ENCODE peak calls at places on chromosomes 3 and 15, in eight cellular contexts. T is anterior cingulate cortex, Q is GM12865, X is NCI-H1105 treated with DMSO at 0.1 percent for 48 hours, N is GM10248, H is small intestine, Y is omental fat pad, K is astrocyte of the spinal cord. E is an unnamed sample.

GRCh38 chr3:128584412-128585020 is 66.1 kb downstream of the RPN1 start:
- DNase-seq in T (peak), Q (peak), X (peak), N (no peak), H (peak), Y (no peak), K (peak), E (peak)

GRCh38 chr3:159586587-159587202 is 401.9 kb upstream of the IL12A start:
- DNase-seq in T (no peak), Q (no peak), X (peak), N (no peak), H (no peak), Y (no peak), K (peak), E (peak)

GRCh38 chr15:40155270-40155910 is 5.5 kb upstream of the BUB1B start:
- DNase-seq in T (no peak), Q (peak), X (peak), N (peak), H (peak), Y (no peak), K (no peak), E (no peak)

GRCh38 chr3:55074861-55075260 is 147.0 kb upstream of the LRTM1 start:
- DNase-seq in T (no peak), Q (no peak), X (no peak), N (no peak), H (no peak), Y (no peak), K (no peak), E (no peak)

GRCh38 chr15:31325432-31325975 is 1.1 kb upstream of the KLF13 start:
- DNase-seq in T (peak), Q (peak), X (peak), N (peak), H (peak), Y (no peak), K (no peak), E (peak)

GRCh38 chr3:149214702-149215101 is 6.9 kb downstream of the CP start:
- DNase-seq in T (no peak), Q (no peak), X (no peak), N (no peak), H (peak), Y (no peak), K (no peak), E (no peak)

GRCh38 chr3:171256445-171257250 is 203.6 kb downstream of the TNIK start:
- DNase-seq in T (no peak), Q (peak), X (no peak), N (no peak), H (no peak), Y (no peak), K (no peak), E (no peak)

GRCh38 chr3:15069441-15069840 is 4.3 kb upstream of the MRPS25 start:
- DNase-seq in T (no peak), Q (no peak), X (no peak), N (no peak), H (no peak), Y (no peak), K (no peak), E (no peak)

GRCh38 chr3:128112406-128112968 is 11.1 kb downstream of the RUVBL1 start:
- DNase-seq in T (no peak), Q (peak), X (peak), N (no peak), H (no peak), Y (no peak), K (peak), E (no peak)

GRCh38 chr15:27059610-27060202 is 88.7 kb downstream of the GABRG3 start:
- DNase-seq in T (no peak), Q (peak), X (peak), N (peak), H (peak), Y (no peak), K (peak), E (peak)

GRCh38 chr3:197001972-197002700 is 27.5 kb downstream of the MELTF start:
- DNase-seq in T (peak), Q (no peak), X (no peak), N (no peak), H (no peak), Y (no peak), K (peak), E (no peak)

GRCh38 chr15:90801803-90802202 is 66.6 kb upstream of the FURIN start:
- DNase-seq in T (no peak), Q (no peak), X (no peak), N (no peak), H (no peak), Y (no peak), K (no peak), E (no peak)

GRCh38 chr3:49427581-49427980 is 1.5 kb downstream of the NICN1 start:
- DNase-seq in T (no peak), Q (no peak), X (no peak), N (peak), H (no peak), Y (no peak), K (no peak), E (no peak)

GRCh38 chr3:46501702-46502101 is 3.9 kb downstream of the RTP3 start:
- DNase-seq in T (no peak), Q (no peak), X (no peak), N (no peak), H (no peak), Y (no peak), K (peak), E (peak)

GRCh38 chr3:123733805-123734526 is 149.1 kb upstream of the HACD2 start:
- DNase-seq in T (no peak), Q (no peak), X (no peak), N (no peak), H (no peak), Y (no peak), K (peak), E (no peak)

GRCh38 chr3:103048371-103048722 is 613.5 kb downstream of the ZPLD1 start:
- DNase-seq in T (no peak), Q (peak), X (no peak), N (no peak), H (no peak), Y (no peak), K (peak), E (no peak)

GRCh38 chr3:21216598-21216997 is 534.4 kb downstream of the ZNF385D start:
- DNase-seq in T (no peak), Q (peak), X (no peak), N (no peak), H (no peak), Y (no peak), K (peak), E (no peak)

GRCh38 chr15:57198654-57199241 is 177.6 kb upstream of the CGNL1 start:
- DNase-seq in T (no peak), Q (no peak), X (peak), N (no peak), H (peak), Y (no peak), K (peak), E (peak)

GRCh38 chr3:133754973-133755828 is 9.0 kb downstream of the TF start:
- DNase-seq in T (no peak), Q (no peak), X (no peak), N (no peak), H (no peak), Y (no peak), K (no peak), E (no peak)

GRCh38 chr3:15942936-15943335 is 145.2 kb upstream of the ANKRD28 start:
- DNase-seq in T (no peak), Q (no peak), X (no peak), N (no peak), H (no peak), Y (no peak), K (no peak), E (no peak)

GRCh38 chr3:72161870-72162617 is 377.1 kb upstream of the PROK2 start:
- DNase-seq in T (no peak), Q (no peak), X (peak), N (no peak), H (no peak), Y (peak), K (peak), E (no peak)

GRCh38 chr15:37995461-37996347 is 61.3 kb downstream of the TMCO5A start:
- DNase-seq in T (no peak), Q (peak), X (peak), N (no peak), H (peak), Y (peak), K (peak), E (peak)